ENCODE peak calls at places on chromosomes 4 and X, in ten cellular contexts. One of them, this sample, is unnamed.

GRCh38 chrX:13076176-13076956 is 31.9 kb upstream of the FAM9C start:
- DNase-seq in fibroblast of mammary gland: peak
- DNase-seq in mucosa of descending colon: no peak
- DNase-seq in AG04450: no peak
- DNase-seq in astrocyte of the spinal cord: no peak
- DNase-seq in thoracic aorta: no peak
- DNase-seq in fibroblast of pulmonary artery: no peak
- DNase-seq in HL-60: no peak
- DNase-seq in transverse colon: no peak
- DNase-seq in SK-N-SH: no peak
- DNase-seq in this sample: no peak

GRCh38 chr4:610411-611261 is 14.7 kb upstream of the PDE6B start:
- DNase-seq in fibroblast of mammary gland: peak
- DNase-seq in mucosa of descending colon: no peak
- DNase-seq in AG04450: peak
- DNase-seq in astrocyte of the spinal cord: peak
- DNase-seq in thoracic aorta: no peak
- DNase-seq in fibroblast of pulmonary artery: peak
- DNase-seq in HL-60: no peak
- DNase-seq in transverse colon: peak
- DNase-seq in SK-N-SH: no peak
- DNase-seq in this sample: peak

GRCh38 chrX:47941423-47941822 is 62.4 kb downstream of the ZNF182 start:
- DNase-seq in fibroblast of mammary gland: no peak
- DNase-seq in mucosa of descending colon: no peak
- DNase-seq in AG04450: no peak
- DNase-seq in astrocyte of the spinal cord: no peak
- DNase-seq in thoracic aorta: no peak
- DNase-seq in fibroblast of pulmonary artery: no peak
- DNase-seq in HL-60: no peak
- DNase-seq in transverse colon: no peak
- DNase-seq in SK-N-SH: no peak
- DNase-seq in this sample: no peak

GRCh38 chr4:61462451-61463326 is 262.6 kb downstream of the ADGRL3 start:
- DNase-seq in fibroblast of mammary gland: peak
- DNase-seq in mucosa of descending colon: no peak
- DNase-seq in AG04450: no peak
- DNase-seq in astrocyte of the spinal cord: peak
- DNase-seq in thoracic aorta: no peak
- DNase-seq in fibroblast of pulmonary artery: peak
- DNase-seq in HL-60: no peak
- DNase-seq in transverse colon: no peak
- DNase-seq in SK-N-SH: no peak
- DNase-seq in this sample: peak

GRCh38 chr4:48368389-48368788 is 27.1 kb downstream of the SLAIN2 start:
- DNase-seq in fibroblast of mammary gland: no peak
- DNase-seq in mucosa of descending colon: no peak
- DNase-seq in AG04450: no peak
- DNase-seq in astrocyte of the spinal cord: no peak
- DNase-seq in thoracic aorta: no peak
- DNase-seq in fibroblast of pulmonary artery: no peak
- DNase-seq in HL-60: no peak
- DNase-seq in transverse colon: no peak
- DNase-seq in SK-N-SH: no peak
- DNase-seq in this sample: no peak

GRCh38 chrX:153734871-153735270 is 10.2 kb downstream of the ABCD1 start:
- DNase-seq in fibroblast of mammary gland: no peak
- DNase-seq in mucosa of descending colon: no peak
- DNase-seq in AG04450: no peak
- DNase-seq in astrocyte of the spinal cord: no peak
- DNase-seq in thoracic aorta: no peak
- DNase-seq in fibroblast of pulmonary artery: no peak
- DNase-seq in HL-60: no peak
- DNase-seq in transverse colon: no peak
- DNase-seq in SK-N-SH: no peak
- DNase-seq in this sample: no peak

GRCh38 chr4:152957437-152958185 is 21.5 kb downstream of the FHDC1 start:
- DNase-seq in fibroblast of mammary gland: no peak
- DNase-seq in mucosa of descending colon: peak
- DNase-seq in AG04450: no peak
- DNase-seq in astrocyte of the spinal cord: no peak
- DNase-seq in thoracic aorta: no peak
- DNase-seq in fibroblast of pulmonary artery: no peak
- DNase-seq in HL-60: no peak
- DNase-seq in transverse colon: peak
- DNase-seq in SK-N-SH: no peak
- DNase-seq in this sample: peak

GRCh38 chr4:151711680-151712079 is 49.1 kb downstream of the GATB start:
- DNase-seq in fibroblast of mammary gland: no peak
- DNase-seq in mucosa of descending colon: no peak
- DNase-seq in AG04450: no peak
- DNase-seq in astrocyte of the spinal cord: no peak
- DNase-seq in thoracic aorta: no peak
- DNase-seq in fibroblast of pulmonary artery: no peak
- DNase-seq in HL-60: no peak
- DNase-seq in transverse colon: no peak
- DNase-seq in SK-N-SH: no peak
- DNase-seq in this sample: no peak

GRCh38 chr4:98803287-98803677 is 125.7 kb downstream of the EIF4E start:
- DNase-seq in fibroblast of mammary gland: no peak
- DNase-seq in mucosa of descending colon: no peak
- DNase-seq in AG04450: no peak
- DNase-seq in astrocyte of the spinal cord: no peak
- DNase-seq in thoracic aorta: no peak
- DNase-seq in fibroblast of pulmonary artery: peak
- DNase-seq in HL-60: no peak
- DNase-seq in transverse colon: no peak
- DNase-seq in SK-N-SH: no peak
- DNase-seq in this sample: no peak

GRCh38 chr4:76453232-76453631 is 18.2 kb downstream of the SHROOM3 start:
- DNase-seq in fibroblast of mammary gland: no peak
- DNase-seq in mucosa of descending colon: no peak
- DNase-seq in AG04450: no peak
- DNase-seq in astrocyte of the spinal cord: no peak
- DNase-seq in thoracic aorta: no peak
- DNase-seq in fibroblast of pulmonary artery: no peak
- DNase-seq in HL-60: no peak
- DNase-seq in transverse colon: no peak
- DNase-seq in SK-N-SH: no peak
- DNase-seq in this sample: no peak

GRCh38 chr4:6422866-6423265 is 49.5 kb downstream of the PPP2R2C start:
- DNase-seq in fibroblast of mammary gland: no peak
- DNase-seq in mucosa of descending colon: no peak
- DNase-seq in AG04450: no peak
- DNase-seq in astrocyte of the spinal cord: no peak
- DNase-seq in thoracic aorta: no peak
- DNase-seq in fibroblast of pulmonary artery: no peak
- DNase-seq in HL-60: no peak
- DNase-seq in transverse colon: no peak
- DNase-seq in SK-N-SH: no peak
- DNase-seq in this sample: no peak

GRCh38 chr4:24266951-24267577 is 317.3 kb downstream of the DHX15 start:
- DNase-seq in fibroblast of mammary gland: peak
- DNase-seq in mucosa of descending colon: no peak
- DNase-seq in AG04450: no peak
- DNase-seq in astrocyte of the spinal cord: peak
- DNase-seq in thoracic aorta: no peak
- DNase-seq in fibroblast of pulmonary artery: peak
- DNase-seq in HL-60: no peak
- DNase-seq in transverse colon: no peak
- DNase-seq in SK-N-SH: no peak
- DNase-seq in this sample: peak

GRCh38 chr4:108620933-108621905 is 843 bp downstream of the RPL34 start:
- DNase-seq in fibroblast of mammary gland: peak
- DNase-seq in mucosa of descending colon: no peak
- DNase-seq in AG04450: no peak
- DNase-seq in astrocyte of the spinal cord: no peak
- DNase-seq in thoracic aorta: no peak
- DNase-seq in fibroblast of pulmonary artery: no peak
- DNase-seq in HL-60: no peak
- DNase-seq in transverse colon: no peak
- DNase-seq in SK-N-SH: no peak
- DNase-seq in this sample: peak

GRCh38 chr4:36420111-36420679 is 138.8 kb downstream of the DTHD1 start:
- DNase-seq in fibroblast of mammary gland: no peak
- DNase-seq in mucosa of descending colon: no peak
- DNase-seq in AG04450: no peak
- DNase-seq in astrocyte of the spinal cord: no peak
- DNase-seq in thoracic aorta: no peak
- DNase-seq in fibroblast of pulmonary artery: no peak
- DNase-seq in HL-60: no peak
- DNase-seq in transverse colon: no peak
- DNase-seq in SK-N-SH: no peak
- DNase-seq in this sample: no peak

GRCh38 chr4:157172011-157172410 is 48.5 kb upstream of the GRIA2 start:
- DNase-seq in fibroblast of mammary gland: peak
- DNase-seq in mucosa of descending colon: no peak
- DNase-seq in AG04450: no peak
- DNase-seq in astrocyte of the spinal cord: peak
- DNase-seq in thoracic aorta: no peak
- DNase-seq in fibroblast of pulmonary artery: peak
- DNase-seq in HL-60: no peak
- DNase-seq in transverse colon: no peak
- DNase-seq in SK-N-SH: no peak
- DNase-seq in this sample: peak
- TF ChIP-seq CTCF in fibroblast of mammary gland: peak
- TF ChIP-seq CTCF in mucosa of descending colon: no peak
- TF ChIP-seq CTCF in AG04450: peak
- TF ChIP-seq CTCF in astrocyte of the spinal cord: peak
- TF ChIP-seq CTCF in thoracic aorta: peak
- TF ChIP-seq CTCF in fibroblast of pulmonary artery: peak
- TF ChIP-seq CTCF in HL-60: no peak
- TF ChIP-seq CTCF in transverse colon: no peak
- TF ChIP-seq CTCF in SK-N-SH: peak
- TF ChIP-seq CTCF in this sample: peak

DNA sequence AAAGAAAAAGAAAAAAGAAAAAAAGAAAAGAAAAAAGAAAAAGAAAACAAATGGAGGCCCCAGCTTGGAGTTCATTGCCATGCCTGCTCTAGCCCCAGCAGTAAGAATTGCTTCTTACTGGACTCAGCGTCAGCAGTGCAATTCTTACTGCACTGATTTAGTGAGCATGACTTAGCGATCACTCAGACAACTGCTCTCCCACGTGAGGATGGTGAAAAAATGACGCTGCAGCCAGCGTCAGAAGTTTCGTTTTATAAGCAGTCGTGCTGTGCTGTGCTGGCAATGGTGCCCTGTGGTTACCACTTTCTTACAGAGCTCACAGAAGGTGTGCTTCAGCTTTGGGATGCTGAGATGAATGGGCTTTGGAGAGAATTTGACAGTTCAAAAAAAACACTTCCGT is 68.3 kb upstream of the DDX3X start:
- DNase-seq in fibroblast of mammary gland: peak
- DNase-seq in mucosa of descending colon: no peak
- DNase-seq in AG04450: peak
- DNase-seq in astrocyte of the spinal cord: peak
- DNase-seq in thoracic aorta: peak
- DNase-seq in fibroblast of pulmonary artery: peak
- DNase-seq in HL-60: no peak
- DNase-seq in transverse colon: peak
- DNase-seq in SK-N-SH: no peak
- DNase-seq in this sample: peak
- H3K4me3 ChIP-seq in fibroblast of mammary gland: peak
- H3K4me3 ChIP-seq in mucosa of descending colon: no peak
- H3K4me3 ChIP-seq in AG04450: peak
- H3K4me3 ChIP-seq in astrocyte of the spinal cord: no peak
- H3K4me3 ChIP-seq in thoracic aorta: peak
- H3K4me3 ChIP-seq in fibroblast of pulmonary artery: no peak
- H3K4me3 ChIP-seq in HL-60: peak
- H3K4me3 ChIP-seq in transverse colon: no peak
- H3K4me3 ChIP-seq in SK-N-SH: no peak
- H3K4me3 ChIP-seq in this sample: peak

GRCh38 chr4:127406187-127406586 is 226.6 kb upstream of the INTU start:
- DNase-seq in fibroblast of mammary gland: no peak
- DNase-seq in mucosa of descending colon: no peak
- DNase-seq in AG04450: no peak
- DNase-seq in astrocyte of the spinal cord: no peak
- DNase-seq in thoracic aorta: no peak
- DNase-seq in fibroblast of pulmonary artery: no peak
- DNase-seq in HL-60: no peak
- DNase-seq in transverse colon: no peak
- DNase-seq in SK-N-SH: no peak
- DNase-seq in this sample: no peak

GRCh38 chr4:127403523-127404084 is 229.2 kb upstream of the INTU start:
- DNase-seq in fibroblast of mammary gland: no peak
- DNase-seq in mucosa of descending colon: no peak
- DNase-seq in AG04450: no peak
- DNase-seq in astrocyte of the spinal cord: peak
- DNase-seq in thoracic aorta: no peak
- DNase-seq in fibroblast of pulmonary artery: no peak
- DNase-seq in HL-60: no peak
- DNase-seq in transverse colon: no peak
- DNase-seq in SK-N-SH: no peak
- DNase-seq in this sample: no peak

GRCh38 chr4:127400736-127401346 is 231.9 kb upstream of the INTU start:
- DNase-seq in fibroblast of mammary gland: peak
- DNase-seq in mucosa of descending colon: peak
- DNase-seq in AG04450: peak
- DNase-seq in astrocyte of the spinal cord: peak
- DNase-seq in thoracic aorta: no peak
- DNase-seq in fibroblast of pulmonary artery: peak
- DNase-seq in HL-60: no peak
- DNase-seq in transverse colon: peak
- DNase-seq in SK-N-SH: peak
- DNase-seq in this sample: peak
- TF ChIP-seq CTCF in fibroblast of mammary gland: peak
- TF ChIP-seq CTCF in mucosa of descending colon: no peak
- TF ChIP-seq CTCF in AG04450: peak
- TF ChIP-seq CTCF in astrocyte of the spinal cord: peak
- TF ChIP-seq CTCF in thoracic aorta: peak
- TF ChIP-seq CTCF in fibroblast of pulmonary artery: peak
- TF ChIP-seq CTCF in HL-60: peak
- TF ChIP-seq CTCF in transverse colon: peak
- TF ChIP-seq CTCF in SK-N-SH: peak
- TF ChIP-seq CTCF in this sample: peak

DNA sequence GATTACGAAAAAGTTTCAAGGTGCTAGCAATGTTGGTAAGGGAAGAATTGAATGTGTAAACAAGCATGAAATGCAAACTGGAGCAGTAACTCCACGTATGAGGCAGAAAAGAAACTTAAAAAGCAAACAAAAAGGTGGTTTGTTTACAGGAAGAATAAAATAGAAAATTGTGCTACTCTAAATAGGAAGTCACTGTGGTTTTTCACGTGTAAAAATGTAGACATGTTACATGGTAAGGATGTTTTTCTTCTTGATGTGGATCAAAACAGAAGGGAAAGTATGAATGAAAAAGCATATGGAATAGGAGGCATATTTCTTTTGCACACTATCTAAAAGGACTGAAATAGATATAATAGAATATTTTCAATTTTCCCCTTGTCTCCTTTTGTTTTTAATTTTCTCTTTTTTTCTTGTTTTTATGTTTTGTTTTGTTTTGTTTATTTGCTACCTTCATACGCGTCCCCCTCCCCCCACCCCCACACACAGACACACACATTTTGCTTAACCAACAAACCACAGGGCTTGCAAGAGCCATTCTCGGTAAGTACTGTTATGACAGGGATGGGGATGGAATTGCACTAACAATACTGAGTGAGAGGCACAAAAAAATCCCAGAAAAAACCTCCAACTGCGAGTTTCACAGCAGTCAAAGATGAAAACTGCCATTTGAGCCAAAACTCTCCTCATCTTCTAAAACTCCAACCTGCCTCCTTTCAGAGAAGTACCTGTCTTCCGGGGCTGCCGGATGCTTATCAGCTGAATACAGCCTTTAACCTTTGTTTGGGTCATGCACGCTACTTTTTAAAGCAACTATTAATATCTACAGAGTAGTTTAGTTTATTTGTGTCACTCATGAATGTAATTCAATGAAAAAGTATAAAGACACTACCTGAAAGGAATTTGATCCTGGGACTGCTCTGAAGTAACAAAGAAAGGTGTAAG is 135.8 kb downstream of the IL15 start:
- DNase-seq in fibroblast of mammary gland: no peak
- DNase-seq in mucosa of descending colon: no peak
- DNase-seq in AG04450: no peak
- DNase-seq in astrocyte of the spinal cord: no peak
- DNase-seq in thoracic aorta: no peak
- DNase-seq in fibroblast of pulmonary artery: no peak
- DNase-seq in HL-60: no peak
- DNase-seq in transverse colon: no peak
- DNase-seq in SK-N-SH: no peak
- DNase-seq in this sample: no peak
- H3K4me3 ChIP-seq in fibroblast of mammary gland: no peak
- H3K4me3 ChIP-seq in mucosa of descending colon: no peak
- H3K4me3 ChIP-seq in AG04450: no peak
- H3K4me3 ChIP-seq in astrocyte of the spinal cord: no peak
- H3K4me3 ChIP-seq in thoracic aorta: no peak
- H3K4me3 ChIP-seq in fibroblast of pulmonary artery: no peak
- H3K4me3 ChIP-seq in HL-60: no peak
- H3K4me3 ChIP-seq in transverse colon: no peak
- H3K4me3 ChIP-seq in SK-N-SH: no peak
- H3K4me3 ChIP-seq in this sample: no peak

This sample was measured in fibroblast of the aortic adventitia.